ENCODE peak calls at places on chromosomes 4 and X, in four cellular contexts. One of them, this sample, is unnamed. For H3K27me3, the result is how much of the 10 kb centered on the place peaks cover.

GRCh38 chrX:152637649-152638442 is at the start of gene GABRQ:
- DNase-seq in adrenal gland: no peak
- DNase-seq in CD8-positive, alpha-beta T cell: no peak
- DNase-seq in transverse colon: peak
- DNase-seq in this sample: peak

GRCh38 chr4:107497054-107497453 is 223.0 kb downstream of the PAPSS1 start:
- DNase-seq in adrenal gland: no peak
- DNase-seq in CD8-positive, alpha-beta T cell: no peak
- DNase-seq in transverse colon: no peak
- DNase-seq in this sample: no peak

GRCh38 chr4:2366252-2367192 is 51.9 kb downstream of the ZFYVE28 start:
- DNase-seq in adrenal gland: peak
- DNase-seq in CD8-positive, alpha-beta T cell: no peak
- DNase-seq in transverse colon: no peak
- DNase-seq in this sample: peak

GRCh38 chrX:49039598-49040375 is 3.4 kb downstream of the TFE3 start:
- DNase-seq in adrenal gland: peak
- DNase-seq in CD8-positive, alpha-beta T cell: no peak
- DNase-seq in transverse colon: peak
- DNase-seq in this sample: peak

GRCh38 chrX:8304668-8305067 is 133.6 kb upstream of the VCX2 start:
- DNase-seq in adrenal gland: no peak
- DNase-seq in CD8-positive, alpha-beta T cell: no peak
- DNase-seq in transverse colon: no peak
- DNase-seq in this sample: no peak

GRCh38 chr4:38623260-38623659 is 40.7 kb upstream of the KLF3 start:
- DNase-seq in adrenal gland: no peak
- DNase-seq in CD8-positive, alpha-beta T cell: no peak
- DNase-seq in transverse colon: no peak
- DNase-seq in this sample: no peak

GRCh38 chrX:102113367-102113766 is 12.1 kb upstream of the TCEAL2 start:
- DNase-seq in adrenal gland: no peak
- DNase-seq in CD8-positive, alpha-beta T cell: no peak
- DNase-seq in transverse colon: no peak
- DNase-seq in this sample: no peak

GRCh38 chr4:17623451-17624001 is 9.1 kb downstream of the MED28 start:
- DNase-seq in adrenal gland: no peak
- DNase-seq in CD8-positive, alpha-beta T cell: no peak
- DNase-seq in transverse colon: no peak
- DNase-seq in this sample: no peak

GRCh38 chr4:105978684-105979296 is 83.5 kb downstream of the NPNT start:
- DNase-seq in adrenal gland: no peak
- DNase-seq in CD8-positive, alpha-beta T cell: no peak
- DNase-seq in transverse colon: no peak
- DNase-seq in this sample: peak

GRCh38 chr4:3328814-3329663 is 36.2 kb downstream of the RGS12 start:
- DNase-seq in adrenal gland: no peak
- DNase-seq in CD8-positive, alpha-beta T cell: no peak
- DNase-seq in transverse colon: no peak
- DNase-seq in this sample: no peak

GRCh38 chrX:12240491-12240890 is 102.2 kb downstream of the FRMPD4 start:
- DNase-seq in adrenal gland: no peak
- DNase-seq in CD8-positive, alpha-beta T cell: no peak
- DNase-seq in transverse colon: no peak
- DNase-seq in this sample: no peak

GRCh38 chr4:88771883-88772450 is 74.3 kb upstream of the NAP1L5 start:
- DNase-seq in adrenal gland: no peak
- DNase-seq in CD8-positive, alpha-beta T cell: no peak
- DNase-seq in transverse colon: no peak
- DNase-seq in this sample: peak

GRCh38 chr4:40335508-40335860 is 351 bp downstream of the CHRNA9 start:
- DNase-seq in adrenal gland: no peak
- DNase-seq in CD8-positive, alpha-beta T cell: no peak
- DNase-seq in transverse colon: no peak
- DNase-seq in this sample: no peak

GRCh38 chr4:145881991-145882390 is 56.6 kb downstream of the ZNF827 start:
- DNase-seq in adrenal gland: peak
- DNase-seq in CD8-positive, alpha-beta T cell: no peak
- DNase-seq in transverse colon: peak
- DNase-seq in this sample: peak

GRCh38 chr4:139593091-139593564 is 37.1 kb upstream of the SETD7 start:
- DNase-seq in adrenal gland: peak
- DNase-seq in CD8-positive, alpha-beta T cell: no peak
- DNase-seq in transverse colon: no peak
- DNase-seq in this sample: no peak

GRCh38 chr4:123954220-123954619 is 557.6 kb downstream of the SPRY1 start:
- DNase-seq in adrenal gland: no peak
- DNase-seq in CD8-positive, alpha-beta T cell: no peak
- DNase-seq in transverse colon: no peak
- DNase-seq in this sample: no peak

GRCh38 chrX:153366119-153366518 is 32.2 kb downstream of the ZNF275 start:
- DNase-seq in adrenal gland: no peak
- DNase-seq in CD8-positive, alpha-beta T cell: no peak
- DNase-seq in transverse colon: no peak
- DNase-seq in this sample: no peak

GRCh38 chr4:87975466-87975865 is at the start of gene SPP1:
- DNase-seq in adrenal gland: no peak
- DNase-seq in CD8-positive, alpha-beta T cell: no peak
- DNase-seq in transverse colon: no peak
- DNase-seq in this sample: no peak

GRCh38 chr4:36489798-36490197 is 208.4 kb downstream of the DTHD1 start:
- DNase-seq in adrenal gland: no peak
- DNase-seq in CD8-positive, alpha-beta T cell: no peak
- DNase-seq in transverse colon: no peak
- DNase-seq in this sample: no peak

GRCh38 chrX:6678313-6678712 is 143.4 kb upstream of the VCX3A start:
- DNase-seq in adrenal gland: no peak
- DNase-seq in CD8-positive, alpha-beta T cell: no peak
- DNase-seq in transverse colon: no peak
- DNase-seq in this sample: no peak

GRCh38 chr4:11342401-11342800 is 86.3 kb downstream of the HS3ST1 start:
- DNase-seq in adrenal gland: no peak
- DNase-seq in CD8-positive, alpha-beta T cell: no peak
- DNase-seq in transverse colon: no peak
- DNase-seq in this sample: no peak

GRCh38 chr4:76784237-76784636 is 113.7 kb downstream of the SOWAHB start:
- DNase-seq in adrenal gland: no peak
- DNase-seq in CD8-positive, alpha-beta T cell: no peak
- DNase-seq in transverse colon: no peak
- DNase-seq in this sample: no peak

GRCh38 chrX:107429090-107429489 is 20.4 kb upstream of the FRMPD3 start:
- DNase-seq in adrenal gland: no peak
- DNase-seq in CD8-positive, alpha-beta T cell: no peak
- DNase-seq in transverse colon: peak
- DNase-seq in this sample: peak

GRCh38 chrX:24151513-24151912 is 2.0 kb downstream of the ZFX start:
- DNase-seq in adrenal gland: no peak
- DNase-seq in CD8-positive, alpha-beta T cell: no peak
- DNase-seq in transverse colon: no peak
- DNase-seq in this sample: no peak

GRCh38 chrX:103626855-103627254 is 1.9 kb upstream of the TCEAL1 start:
- DNase-seq in adrenal gland: no peak
- DNase-seq in CD8-positive, alpha-beta T cell: no peak
- DNase-seq in transverse colon: no peak
- DNase-seq in this sample: no peak

GRCh38 chr4:5919571-5919970 is 26.7 kb upstream of the CRMP1 start:
- DNase-seq in adrenal gland: no peak
- DNase-seq in CD8-positive, alpha-beta T cell: no peak
- DNase-seq in transverse colon: no peak
- DNase-seq in this sample: no peak

GRCh38 chr4:5921074-5921473 is 28.2 kb upstream of the CRMP1 start:
- DNase-seq in adrenal gland: no peak
- DNase-seq in CD8-positive, alpha-beta T cell: no peak
- DNase-seq in transverse colon: no peak
- DNase-seq in this sample: no peak

GRCh38 chr4:5916229-5916628 is 23.3 kb upstream of the CRMP1 start:
- DNase-seq in adrenal gland: no peak
- DNase-seq in CD8-positive, alpha-beta T cell: no peak
- DNase-seq in transverse colon: no peak
- DNase-seq in this sample: no peak

GRCh38 chr4:5919044-5919443 is 26.2 kb upstream of the CRMP1 start:
- DNase-seq in adrenal gland: no peak
- DNase-seq in CD8-positive, alpha-beta T cell: no peak
- DNase-seq in transverse colon: no peak
- DNase-seq in this sample: no peak

DNA sequence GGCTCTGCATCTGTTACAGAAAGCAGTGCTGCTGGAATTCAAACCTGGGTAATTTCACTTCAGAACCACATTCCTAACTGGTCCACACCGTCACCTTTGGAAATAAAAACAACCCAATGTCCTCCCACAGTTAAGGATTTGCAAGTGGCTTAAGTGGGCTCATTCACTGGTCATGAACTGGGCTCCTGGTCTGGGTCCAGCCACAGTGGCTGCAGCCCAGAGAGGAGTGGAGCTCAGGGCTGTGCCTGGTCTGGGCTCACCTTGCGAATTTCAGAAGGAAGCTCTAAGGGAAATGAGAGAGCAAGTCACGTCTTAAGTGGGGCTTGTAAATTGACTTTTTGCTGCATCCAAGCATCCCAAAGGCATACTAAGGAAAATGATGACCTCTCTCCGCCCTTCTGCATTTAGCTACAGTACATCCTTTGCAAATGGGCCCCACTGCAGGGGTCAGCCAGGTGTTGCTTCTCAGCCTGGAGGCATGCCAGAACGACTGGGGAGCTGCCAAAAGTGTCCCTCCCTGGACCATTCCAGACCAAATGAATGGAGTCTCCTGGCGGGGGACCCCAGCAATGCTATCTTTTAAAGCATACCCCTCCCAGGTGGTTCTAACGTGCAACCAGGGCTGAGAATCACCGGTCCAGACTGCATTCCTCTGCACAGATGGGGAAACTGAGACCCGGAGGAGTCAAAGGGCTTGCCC is 25.6 kb upstream of the CRMP1 start:
- DNase-seq in adrenal gland: no peak
- DNase-seq in CD8-positive, alpha-beta T cell: no peak
- DNase-seq in transverse colon: no peak
- DNase-seq in this sample: peak
- H3K27me3 ChIP-seq in adrenal gland: under half
- H3K27me3 ChIP-seq in CD8-positive, alpha-beta T cell: under half
- H3K27me3 ChIP-seq in transverse colon: under half
- H3K27me3 ChIP-seq in this sample: under half

DNA sequence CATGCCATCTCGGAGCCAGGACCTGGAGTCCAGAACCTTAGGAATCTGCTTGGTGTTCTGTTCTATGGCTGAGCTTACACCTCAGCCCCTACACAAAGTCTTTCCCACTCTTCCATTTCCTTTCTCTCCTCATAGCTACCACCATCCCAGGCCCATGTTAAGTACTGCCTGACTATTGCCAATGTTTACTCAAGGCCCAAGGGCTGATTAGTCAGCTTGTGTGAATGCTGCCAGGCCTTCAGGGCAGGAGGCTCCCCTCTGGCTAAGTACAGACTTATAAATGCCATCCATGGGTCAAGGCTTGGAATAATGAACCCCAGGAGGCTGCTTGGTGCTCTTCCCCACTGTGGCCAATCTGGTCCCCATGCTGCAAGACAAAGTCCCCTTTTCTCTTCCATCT is 411.6 kb upstream of the MAGEB18 start:
- DNase-seq in adrenal gland: no peak
- DNase-seq in CD8-positive, alpha-beta T cell: no peak
- DNase-seq in transverse colon: no peak
- DNase-seq in this sample: no peak
- H3K27me3 ChIP-seq in adrenal gland: under half
- H3K27me3 ChIP-seq in CD8-positive, alpha-beta T cell: under half
- H3K27me3 ChIP-seq in transverse colon: under half
- H3K27me3 ChIP-seq in this sample: under half

GRCh38 chrX:134847133-134847532 is 143.7 kb upstream of the SMIM10 start:
- DNase-seq in adrenal gland: no peak
- DNase-seq in CD8-positive, alpha-beta T cell: no peak
- DNase-seq in transverse colon: no peak
- DNase-seq in this sample: no peak
- H3K27me3 ChIP-seq in adrenal gland: under half
- H3K27me3 ChIP-seq in CD8-positive, alpha-beta T cell: under half
- H3K27me3 ChIP-seq in transverse colon: under half
- H3K27me3 ChIP-seq in this sample: under half

GRCh38 chr4:173521474-173522159 is 8.4 kb downstream of the HAND2 start:
- DNase-seq in adrenal gland: no peak
- DNase-seq in CD8-positive, alpha-beta T cell: no peak
- DNase-seq in transverse colon: no peak
- DNase-seq in this sample: no peak
- H3K27me3 ChIP-seq in adrenal gland: half or more
- H3K27me3 ChIP-seq in CD8-positive, alpha-beta T cell: half or more
- H3K27me3 ChIP-seq in transverse colon: half or more
- H3K27me3 ChIP-seq in this sample: half or more